ENCODE peak calls at places on chromosomes 1 and 21, in six cellular contexts. One of them, this sample, is unnamed.

GRCh38 chr1:82225407-82226197 is 424.9 kb downstream of the ADGRL2 start:
- DNase-seq in type B pancreatic cell: no peak
- DNase-seq in tibial artery: no peak
- DNase-seq in OCI-LY7: no peak
- DNase-seq in MM.1S: no peak
- DNase-seq in uterus: no peak
- DNase-seq in this sample: no peak

GRCh38 chr1:3077561-3077960 is 8.6 kb downstream of the PRDM16 start:
- DNase-seq in type B pancreatic cell: no peak
- DNase-seq in tibial artery: no peak
- DNase-seq in OCI-LY7: no peak
- DNase-seq in MM.1S: no peak
- DNase-seq in uterus: no peak
- DNase-seq in this sample: peak; percentile 64

GRCh38 chr1:65979145-65979544 is 186.4 kb downstream of the PDE4B start:
- DNase-seq in type B pancreatic cell: no peak
- DNase-seq in tibial artery: no peak
- DNase-seq in OCI-LY7: no peak
- DNase-seq in MM.1S: no peak
- DNase-seq in uterus: no peak
- DNase-seq in this sample: no peak

GRCh38 chr1:113812661-113813135 is 422 bp upstream of the RSBN1 start:
- DNase-seq in type B pancreatic cell: no peak
- DNase-seq in tibial artery: no peak
- DNase-seq in OCI-LY7: peak; percentile 67
- DNase-seq in MM.1S: no peak
- DNase-seq in uterus: peak; percentile 27
- DNase-seq in this sample: no peak

GRCh38 chr1:66138613-66139012 is 345.9 kb downstream of the PDE4B start:
- DNase-seq in type B pancreatic cell: no peak
- DNase-seq in tibial artery: no peak
- DNase-seq in OCI-LY7: no peak
- DNase-seq in MM.1S: no peak
- DNase-seq in uterus: no peak
- DNase-seq in this sample: no peak

GRCh38 chr21:44399151-44399954 is 45.9 kb downstream of the TRPM2 start:
- DNase-seq in type B pancreatic cell: peak; percentile 62
- DNase-seq in tibial artery: no peak
- DNase-seq in OCI-LY7: no peak
- DNase-seq in MM.1S: no peak
- DNase-seq in uterus: no peak
- DNase-seq in this sample: no peak

GRCh38 chr1:13730751-13731482 is 30.9 kb downstream of the PRDM2 start:
- DNase-seq in type B pancreatic cell: no peak
- DNase-seq in tibial artery: no peak
- DNase-seq in OCI-LY7: peak; percentile 97
- DNase-seq in MM.1S: peak; percentile 92
- DNase-seq in uterus: no peak
- DNase-seq in this sample: peak; percentile 78

GRCh38 chr1:90561926-90562325 is 155.2 kb downstream of the BARHL2 start:
- DNase-seq in type B pancreatic cell: no peak
- DNase-seq in tibial artery: no peak
- DNase-seq in OCI-LY7: no peak
- DNase-seq in MM.1S: no peak
- DNase-seq in uterus: no peak
- DNase-seq in this sample: no peak

GRCh38 chr1:223557125-223557465 is 108.4 kb downstream of the CAPN8 start:
- DNase-seq in type B pancreatic cell: no peak
- DNase-seq in tibial artery: peak; percentile 48
- DNase-seq in OCI-LY7: no peak
- DNase-seq in MM.1S: no peak
- DNase-seq in uterus: no peak
- DNase-seq in this sample: no peak
- TF ChIP-seq CTCF in type B pancreatic cell: no peak
- TF ChIP-seq CTCF in tibial artery: no peak
- TF ChIP-seq CTCF in OCI-LY7: peak; percentile 28
- TF ChIP-seq CTCF in MM.1S: no peak
- TF ChIP-seq CTCF in uterus: no peak
- TF ChIP-seq CTCF in this sample: peak; percentile 0

GRCh38 chr1:244605835-244606234 is 47.1 kb upstream of the DESI2 start:
- DNase-seq in type B pancreatic cell: no peak
- DNase-seq in tibial artery: no peak
- DNase-seq in OCI-LY7: no peak
- DNase-seq in MM.1S: no peak
- DNase-seq in uterus: no peak
- DNase-seq in this sample: no peak

GRCh38 chr1:244598611-244599010 is 54.3 kb upstream of the DESI2 start:
- DNase-seq in type B pancreatic cell: no peak
- DNase-seq in tibial artery: no peak
- DNase-seq in OCI-LY7: no peak
- DNase-seq in MM.1S: no peak
- DNase-seq in uterus: no peak
- DNase-seq in this sample: no peak

GRCh38 chr1:244601336-244601735 is 51.6 kb upstream of the DESI2 start:
- DNase-seq in type B pancreatic cell: no peak
- DNase-seq in tibial artery: no peak
- DNase-seq in OCI-LY7: no peak
- DNase-seq in MM.1S: no peak
- DNase-seq in uterus: no peak
- DNase-seq in this sample: no peak

GRCh38 chr1:244599937-244600350 is 53.0 kb upstream of the DESI2 start:
- DNase-seq in type B pancreatic cell: no peak
- DNase-seq in tibial artery: no peak
- DNase-seq in OCI-LY7: no peak
- DNase-seq in MM.1S: peak; percentile 21
- DNase-seq in uterus: peak; percentile 33
- DNase-seq in this sample: no peak

DNA sequence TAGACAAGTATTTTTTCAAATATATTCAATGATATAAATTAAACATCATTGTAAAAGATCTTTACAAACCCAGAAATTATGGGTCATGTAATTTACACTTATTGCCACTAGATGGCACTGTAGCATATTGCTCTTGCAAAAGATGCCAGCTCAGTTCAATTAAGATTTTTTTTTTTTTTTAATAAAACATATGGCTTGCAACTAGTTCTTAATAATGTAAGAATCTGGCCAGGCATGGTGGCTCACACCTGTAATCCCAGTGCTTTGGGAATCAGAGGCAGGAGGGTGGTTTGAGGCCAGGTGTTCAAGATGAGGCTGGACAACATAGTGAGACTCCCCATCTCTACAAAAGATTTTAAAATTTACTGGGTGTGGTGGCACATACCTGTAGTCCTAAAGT is 49.4 kb upstream of the DESI2 start:
- DNase-seq in type B pancreatic cell: no peak
- DNase-seq in tibial artery: no peak
- DNase-seq in OCI-LY7: peak; percentile 62
- DNase-seq in MM.1S: peak; percentile 57
- DNase-seq in uterus: no peak
- DNase-seq in this sample: no peak
- TF ChIP-seq CTCF in type B pancreatic cell: peak; percentile 95
- TF ChIP-seq CTCF in tibial artery: peak; percentile 74
- TF ChIP-seq CTCF in OCI-LY7: peak; percentile 98
- TF ChIP-seq CTCF in MM.1S: peak; percentile 75
- TF ChIP-seq CTCF in uterus: peak; percentile 76
- TF ChIP-seq CTCF in this sample: peak; percentile 79

GRCh38 chr1:21334214-21335087 is 44.2 kb upstream of the ECE1 start:
- DNase-seq in type B pancreatic cell: no peak
- DNase-seq in tibial artery: peak; percentile 86
- DNase-seq in OCI-LY7: peak; percentile 88
- DNase-seq in MM.1S: peak; percentile 92
- DNase-seq in uterus: peak; percentile 77
- DNase-seq in this sample: peak; percentile 93
- TF ChIP-seq CTCF in type B pancreatic cell: peak; percentile 80
- TF ChIP-seq CTCF in tibial artery: peak; percentile 87
- TF ChIP-seq CTCF in OCI-LY7: peak; percentile 82
- TF ChIP-seq CTCF in MM.1S: peak; percentile 57
- TF ChIP-seq CTCF in uterus: peak; percentile 86
- TF ChIP-seq CTCF in this sample: peak; percentile 74

GRCh38 chr1:217431395-217431794 is 199.5 kb downstream of the GPATCH2 start:
- DNase-seq in type B pancreatic cell: no peak
- DNase-seq in tibial artery: no peak
- DNase-seq in OCI-LY7: peak; percentile 9
- DNase-seq in MM.1S: no peak
- DNase-seq in uterus: no peak
- DNase-seq in this sample: no peak
- TF ChIP-seq CTCF in type B pancreatic cell: no peak
- TF ChIP-seq CTCF in tibial artery: no peak
- TF ChIP-seq CTCF in OCI-LY7: peak; percentile 47
- TF ChIP-seq CTCF in MM.1S: no peak
- TF ChIP-seq CTCF in uterus: no peak
- TF ChIP-seq CTCF in this sample: no peak

DNA sequence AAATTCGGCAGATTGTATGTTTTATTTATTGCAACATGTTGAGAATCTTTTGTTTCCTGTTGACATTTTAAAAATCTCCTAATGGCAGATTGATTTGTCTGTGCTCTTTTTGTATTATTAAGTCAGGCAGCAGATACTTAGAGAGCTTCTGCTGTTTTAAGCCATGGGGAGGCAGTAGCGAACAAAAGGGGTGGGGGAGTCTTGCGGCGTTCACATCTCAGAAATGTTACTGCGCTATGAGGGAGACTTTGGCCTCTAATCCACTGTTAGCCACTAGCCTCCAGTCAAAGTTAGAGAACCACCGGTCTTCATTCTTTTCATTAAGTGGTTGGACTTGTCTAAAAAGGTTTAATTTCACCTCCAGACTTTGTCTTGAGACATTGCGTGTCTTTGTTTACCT is 93.6 kb downstream of the DYRK1A start:
- DNase-seq in type B pancreatic cell: no peak
- DNase-seq in tibial artery: no peak
- DNase-seq in OCI-LY7: no peak
- DNase-seq in MM.1S: no peak
- DNase-seq in uterus: no peak
- DNase-seq in this sample: no peak
- TF ChIP-seq CTCF in type B pancreatic cell: peak; percentile 56
- TF ChIP-seq CTCF in tibial artery: no peak
- TF ChIP-seq CTCF in OCI-LY7: peak; percentile 65
- TF ChIP-seq CTCF in MM.1S: no peak
- TF ChIP-seq CTCF in uterus: no peak
- TF ChIP-seq CTCF in this sample: no peak

GRCh38 chr1:98260839-98261238 is 340.0 kb upstream of the DPYD start:
- DNase-seq in type B pancreatic cell: no peak
- DNase-seq in tibial artery: no peak
- DNase-seq in OCI-LY7: no peak
- DNase-seq in MM.1S: no peak
- DNase-seq in uterus: no peak
- DNase-seq in this sample: peak; percentile 6
- TF ChIP-seq CTCF in type B pancreatic cell: no peak
- TF ChIP-seq CTCF in tibial artery: no peak
- TF ChIP-seq CTCF in OCI-LY7: no peak
- TF ChIP-seq CTCF in MM.1S: no peak
- TF ChIP-seq CTCF in uterus: no peak
- TF ChIP-seq CTCF in this sample: no peak

This sample was measured in left lung.